ENCODE peak calls at places on chromosome 22, in ten cellular contexts. One of them, this sample, is unnamed.

GRCh38 chr22:12613199-12613598 is 2914.8 kb upstream of the OR11H1 start:
- DNase-seq in adrenal gland: no peak
- DNase-seq in body of pancreas: no peak
- DNase-seq in gastrocnemius medialis: no peak
- DNase-seq in erythroblast: no peak
- DNase-seq in HCT116: no peak
- DNase-seq in lower leg skin: no peak
- DNase-seq in H54: no peak
- DNase-seq in esophagus squamous epithelium: no peak
- DNase-seq in heart left ventricle: no peak
- DNase-seq in this sample: no peak

GRCh38 chr22:47402876-47403525 is 640.6 kb downstream of the TBC1D22A start:
- DNase-seq in gastrocnemius medialis: no peak
- DNase-seq in heart left ventricle: no peak
- DNase-seq in H54: no peak
- DNase-seq in erythroblast: no peak
- DNase-seq in body of pancreas: no peak
- DNase-seq in HCT116: no peak
- DNase-seq in esophagus squamous epithelium: no peak
- DNase-seq in lower leg skin: no peak
- DNase-seq in adrenal gland: no peak
- DNase-seq in this sample: no peak

GRCh38 chr22:24107668-24108067 is 73.6 kb upstream of the SUSD2 start:
- DNase-seq in body of pancreas: peak
- DNase-seq in lower leg skin: peak
- DNase-seq in HCT116: no peak
- DNase-seq in H54: peak
- DNase-seq in adrenal gland: peak
- DNase-seq in gastrocnemius medialis: peak
- DNase-seq in heart left ventricle: peak
- DNase-seq in esophagus squamous epithelium: no peak
- DNase-seq in erythroblast: no peak
- DNase-seq in this sample: peak

GRCh38 chr22:38230108-38230825 is 28.5 kb downstream of the MAFF start:
- DNase-seq in HCT116: no peak
- DNase-seq in heart left ventricle: peak
- DNase-seq in H54: no peak
- DNase-seq in erythroblast: peak
- DNase-seq in body of pancreas: peak
- DNase-seq in lower leg skin: peak
- DNase-seq in adrenal gland: peak
- DNase-seq in gastrocnemius medialis: no peak
- DNase-seq in esophagus squamous epithelium: no peak
- DNase-seq in this sample: no peak

GRCh38 chr22:46758867-46759290 is 3.6 kb upstream of the TBC1D22A start:
- DNase-seq in H54: no peak
- DNase-seq in gastrocnemius medialis: no peak
- DNase-seq in heart left ventricle: no peak
- DNase-seq in HCT116: peak
- DNase-seq in adrenal gland: peak
- DNase-seq in erythroblast: peak
- DNase-seq in lower leg skin: no peak
- DNase-seq in esophagus squamous epithelium: no peak
- DNase-seq in body of pancreas: peak
- DNase-seq in this sample: peak

GRCh38 chr22:48301908-48302307 is 1525.8 kb downstream of the BRD1 start:
- DNase-seq in body of pancreas: no peak
- DNase-seq in erythroblast: no peak
- DNase-seq in esophagus squamous epithelium: no peak
- DNase-seq in heart left ventricle: no peak
- DNase-seq in gastrocnemius medialis: no peak
- DNase-seq in lower leg skin: no peak
- DNase-seq in HCT116: no peak
- DNase-seq in H54: no peak
- DNase-seq in adrenal gland: no peak
- DNase-seq in this sample: no peak

GRCh38 chr22:44329179-44329796 is 16.5 kb upstream of the SHISAL1 start:
- DNase-seq in body of pancreas: no peak
- DNase-seq in H54: peak
- DNase-seq in heart left ventricle: no peak
- DNase-seq in esophagus squamous epithelium: no peak
- DNase-seq in lower leg skin: no peak
- DNase-seq in gastrocnemius medialis: no peak
- DNase-seq in HCT116: no peak
- DNase-seq in adrenal gland: no peak
- DNase-seq in erythroblast: no peak
- DNase-seq in this sample: no peak

GRCh38 chr22:33047744-33048143 is 10.4 kb downstream of the SYN3 start:
- DNase-seq in adrenal gland: no peak
- DNase-seq in gastrocnemius medialis: no peak
- DNase-seq in lower leg skin: no peak
- DNase-seq in H54: no peak
- DNase-seq in esophagus squamous epithelium: no peak
- DNase-seq in erythroblast: no peak
- DNase-seq in heart left ventricle: no peak
- DNase-seq in HCT116: no peak
- DNase-seq in body of pancreas: no peak
- DNase-seq in this sample: no peak

GRCh38 chr22:30424471-30425326 is 869 bp upstream of the MTFP1 start:
- DNase-seq in H54: no peak
- DNase-seq in gastrocnemius medialis: no peak
- DNase-seq in HCT116: no peak
- DNase-seq in erythroblast: peak
- DNase-seq in adrenal gland: peak
- DNase-seq in esophagus squamous epithelium: no peak
- DNase-seq in lower leg skin: no peak
- DNase-seq in body of pancreas: no peak
- DNase-seq in heart left ventricle: no peak
- DNase-seq in this sample: no peak

GRCh38 chr22:30422481-30423295 is 2.9 kb upstream of the MTFP1 start:
- DNase-seq in gastrocnemius medialis: peak
- DNase-seq in HCT116: peak
- DNase-seq in H54: no peak
- DNase-seq in heart left ventricle: peak
- DNase-seq in erythroblast: peak
- DNase-seq in lower leg skin: peak
- DNase-seq in body of pancreas: peak
- DNase-seq in adrenal gland: peak
- DNase-seq in esophagus squamous epithelium: no peak
- DNase-seq in this sample: peak

GRCh38 chr22:30423959-30424380 is 1.6 kb upstream of the MTFP1 start:
- DNase-seq in gastrocnemius medialis: peak
- DNase-seq in heart left ventricle: peak
- DNase-seq in H54: peak
- DNase-seq in lower leg skin: peak
- DNase-seq in esophagus squamous epithelium: peak
- DNase-seq in erythroblast: peak
- DNase-seq in body of pancreas: peak
- DNase-seq in HCT116: peak
- DNase-seq in adrenal gland: peak
- DNase-seq in this sample: peak

GRCh38 chr22:30421695-30422480 is 3.7 kb upstream of the MTFP1 start:
- DNase-seq in HCT116: no peak
- DNase-seq in erythroblast: peak
- DNase-seq in gastrocnemius medialis: no peak
- DNase-seq in heart left ventricle: no peak
- DNase-seq in adrenal gland: no peak
- DNase-seq in H54: no peak
- DNase-seq in esophagus squamous epithelium: no peak
- DNase-seq in body of pancreas: no peak
- DNase-seq in lower leg skin: no peak
- DNase-seq in this sample: no peak

DNA sequence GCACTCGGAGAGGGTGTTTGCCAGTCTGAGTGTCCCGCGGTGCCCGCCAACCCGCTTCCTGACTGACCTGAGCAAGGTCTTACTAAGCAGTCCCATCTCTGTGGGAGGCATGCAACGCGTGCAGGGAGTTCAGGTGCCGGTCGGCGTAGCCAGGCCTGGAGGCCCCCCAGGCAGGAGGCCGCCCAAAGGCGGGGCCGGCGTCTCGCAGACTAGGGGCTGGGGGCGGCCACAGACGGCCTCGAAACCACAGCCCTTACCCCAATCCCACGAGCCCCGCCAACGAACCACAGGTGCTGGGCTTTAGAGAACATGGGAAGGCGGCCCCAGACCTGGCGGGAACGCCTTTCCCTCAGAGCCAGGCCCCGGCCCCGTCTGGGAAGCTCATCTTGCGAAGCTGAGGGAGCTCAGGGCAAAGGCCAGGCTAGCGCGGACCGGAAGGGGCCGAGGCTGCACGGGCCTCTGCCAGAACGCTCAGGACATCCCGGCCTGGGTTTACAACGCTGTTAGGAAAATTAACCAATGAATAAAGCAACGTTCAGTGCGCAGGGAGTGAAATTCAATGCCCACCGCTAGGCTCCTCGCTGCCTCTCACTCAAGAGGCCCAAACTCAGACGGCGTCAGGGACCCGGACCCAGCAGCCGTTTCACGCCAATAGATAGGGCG is 2.1 kb upstream of the MTFP1 start:
- DNase-seq in adrenal gland: peak
- DNase-seq in lower leg skin: peak
- DNase-seq in erythroblast: peak
- DNase-seq in esophagus squamous epithelium: no peak
- DNase-seq in HCT116: no peak
- DNase-seq in body of pancreas: peak
- DNase-seq in heart left ventricle: no peak
- DNase-seq in H54: no peak
- DNase-seq in gastrocnemius medialis: no peak
- DNase-seq in this sample: peak
- TF ChIP-seq POLR2A in adrenal gland: peak
- TF ChIP-seq POLR2A in lower leg skin: no peak
- TF ChIP-seq POLR2A in erythroblast: no peak
- TF ChIP-seq POLR2A in esophagus squamous epithelium: no peak
- TF ChIP-seq POLR2A in HCT116: peak
- TF ChIP-seq POLR2A in body of pancreas: peak
- TF ChIP-seq POLR2A in heart left ventricle: peak
- TF ChIP-seq POLR2A in H54: peak
- TF ChIP-seq POLR2A in gastrocnemius medialis: peak
- TF ChIP-seq POLR2A in this sample: peak

DNA sequence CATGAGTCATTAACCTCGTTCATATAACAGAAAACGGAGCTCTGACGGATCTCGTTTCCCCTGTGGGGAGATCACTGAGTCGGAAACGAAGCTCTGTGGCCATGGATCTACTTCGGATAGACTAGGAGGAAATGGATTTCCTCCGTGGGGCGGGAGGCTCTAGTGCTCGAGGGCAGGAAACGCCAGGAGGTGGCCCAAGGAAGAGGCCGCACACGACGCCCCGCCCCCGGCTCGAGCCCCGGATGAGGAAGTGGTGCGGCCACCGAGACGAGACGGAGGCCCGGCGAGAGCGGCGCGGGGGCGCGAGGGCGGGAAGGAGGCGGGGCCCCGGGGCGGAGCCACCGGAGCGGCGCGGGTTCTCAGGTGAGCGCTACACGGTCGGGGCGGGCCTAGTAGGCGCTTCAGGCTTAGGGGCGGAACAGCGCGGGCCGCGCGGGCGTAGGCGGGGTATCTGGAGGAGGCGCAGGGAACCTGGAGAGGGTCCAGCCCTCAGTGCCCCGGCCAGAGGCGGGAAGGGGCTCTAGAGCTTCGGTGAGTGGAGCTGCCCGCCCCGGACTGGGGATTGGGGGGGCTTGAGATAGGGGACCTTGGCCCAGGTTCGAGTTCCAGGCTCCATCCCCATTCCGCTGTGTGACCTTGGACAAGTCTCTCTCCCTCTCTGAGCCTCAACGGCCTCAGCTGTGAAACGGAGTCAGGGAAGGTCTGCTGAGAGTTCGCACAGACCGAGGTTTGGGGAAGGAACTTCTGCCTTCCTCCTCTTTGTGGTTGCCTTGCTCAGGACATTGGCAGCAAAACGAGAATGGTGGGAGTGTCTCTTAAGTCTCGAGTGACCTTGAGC is at the start of gene DEPDC5:
- DNase-seq in lower leg skin: peak
- DNase-seq in adrenal gland: peak
- DNase-seq in erythroblast: peak
- DNase-seq in esophagus squamous epithelium: peak
- DNase-seq in body of pancreas: peak
- DNase-seq in gastrocnemius medialis: peak
- DNase-seq in heart left ventricle: peak
- DNase-seq in HCT116: peak
- DNase-seq in H54: peak
- DNase-seq in this sample: peak
- TF ChIP-seq POLR2A in lower leg skin: no peak
- TF ChIP-seq POLR2A in adrenal gland: peak
- TF ChIP-seq POLR2A in erythroblast: peak
- TF ChIP-seq POLR2A in esophagus squamous epithelium: no peak
- TF ChIP-seq POLR2A in body of pancreas: peak
- TF ChIP-seq POLR2A in gastrocnemius medialis: peak
- TF ChIP-seq POLR2A in heart left ventricle: peak
- TF ChIP-seq POLR2A in HCT116: peak
- TF ChIP-seq POLR2A in H54: peak
- TF ChIP-seq POLR2A in this sample: peak

GRCh38 chr22:40193429-40194421 is 16.0 kb downstream of the TNRC6B start:
- DNase-seq in H54: no peak
- DNase-seq in esophagus squamous epithelium: no peak
- DNase-seq in gastrocnemius medialis: no peak
- DNase-seq in heart left ventricle: no peak
- DNase-seq in lower leg skin: no peak
- DNase-seq in erythroblast: peak
- DNase-seq in HCT116: no peak
- DNase-seq in adrenal gland: no peak
- DNase-seq in body of pancreas: no peak
- DNase-seq in this sample: no peak
- TF ChIP-seq POLR2A in H54: no peak
- TF ChIP-seq POLR2A in esophagus squamous epithelium: no peak
- TF ChIP-seq POLR2A in gastrocnemius medialis: no peak
- TF ChIP-seq POLR2A in heart left ventricle: no peak
- TF ChIP-seq POLR2A in lower leg skin: no peak
- TF ChIP-seq POLR2A in erythroblast: no peak
- TF ChIP-seq POLR2A in HCT116: no peak
- TF ChIP-seq POLR2A in adrenal gland: no peak
- TF ChIP-seq POLR2A in body of pancreas: no peak
- TF ChIP-seq POLR2A in this sample: no peak

DNA sequence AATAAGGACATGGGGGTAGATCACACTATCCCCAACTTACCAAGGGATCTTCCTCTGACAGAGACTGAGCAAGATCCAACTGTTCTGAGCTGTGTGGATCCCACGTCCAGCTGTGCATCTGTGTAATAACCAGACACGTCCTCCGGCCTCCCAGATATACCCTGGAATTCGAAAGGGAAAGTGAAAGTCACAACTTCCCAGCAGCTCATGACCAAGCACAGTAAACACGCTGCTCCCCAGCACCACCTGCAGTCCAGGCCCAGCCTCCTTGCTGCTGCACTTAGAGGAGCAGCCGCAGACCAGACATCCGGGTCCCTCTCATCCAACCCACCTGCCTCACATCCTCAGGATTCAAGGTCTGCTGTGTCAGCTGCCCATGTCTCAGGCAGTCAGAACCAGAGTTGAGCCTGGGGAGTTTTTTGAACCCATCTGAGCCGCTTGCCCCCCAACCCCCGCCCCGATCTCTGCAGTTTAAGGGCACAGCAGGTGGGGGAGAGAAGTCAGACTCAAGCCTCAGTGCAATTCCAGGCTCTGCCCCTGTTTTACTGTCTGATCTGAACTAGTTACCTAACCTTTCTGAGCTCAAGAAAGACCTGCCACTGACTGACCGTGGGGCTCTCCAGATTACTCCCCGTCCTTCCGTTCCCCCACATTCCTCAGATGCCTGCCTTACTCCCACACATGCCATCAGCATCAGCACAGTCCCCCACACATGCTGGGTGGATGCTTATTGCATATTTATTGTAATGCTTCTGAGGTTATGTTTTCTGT is at the start of gene APOL2:
- DNase-seq in erythroblast: peak
- DNase-seq in heart left ventricle: peak
- DNase-seq in H54: peak
- DNase-seq in body of pancreas: peak
- DNase-seq in esophagus squamous epithelium: peak
- DNase-seq in adrenal gland: peak
- DNase-seq in HCT116: peak
- DNase-seq in lower leg skin: peak
- DNase-seq in gastrocnemius medialis: peak
- DNase-seq in this sample: peak
- TF ChIP-seq POLR2A in erythroblast: peak
- TF ChIP-seq POLR2A in heart left ventricle: peak
- TF ChIP-seq POLR2A in H54: no peak
- TF ChIP-seq POLR2A in body of pancreas: peak
- TF ChIP-seq POLR2A in esophagus squamous epithelium: no peak
- TF ChIP-seq POLR2A in adrenal gland: peak
- TF ChIP-seq POLR2A in HCT116: peak
- TF ChIP-seq POLR2A in lower leg skin: no peak
- TF ChIP-seq POLR2A in gastrocnemius medialis: peak
- TF ChIP-seq POLR2A in this sample: no peak

This sample was measured in thyroid gland.